ENCODE peak calls at places on chromosome 15, in ten cellular contexts. One of them, this sample, is unnamed.

GRCh38 chr15:51878446-51879386 is 49.3 kb downstream of the TMOD3 start:
- DNase-seq in suprapubic skin: no peak
- DNase-seq in cardiac fibroblast: peak; percentile 98
- DNase-seq in dorsolateral prefrontal cortex: no peak
- DNase-seq in AG04450: no peak
- DNase-seq in fibroblast of pulmonary artery: peak; percentile 99
- DNase-seq in HFF-Myc: no peak
- DNase-seq in body of pancreas: no peak
- DNase-seq in psoas muscle: no peak
- DNase-seq in choroid plexus epithelial cell: peak; percentile 93
- DNase-seq in this sample: peak; percentile 97

GRCh38 chr15:80953953-80954778 is 35.5 kb downstream of the MESD start:
- DNase-seq in suprapubic skin: peak; percentile 57
- DNase-seq in cardiac fibroblast: peak; percentile 56
- DNase-seq in dorsolateral prefrontal cortex: no peak
- DNase-seq in AG04450: no peak
- DNase-seq in fibroblast of pulmonary artery: no peak
- DNase-seq in HFF-Myc: no peak
- DNase-seq in body of pancreas: no peak
- DNase-seq in psoas muscle: no peak
- DNase-seq in choroid plexus epithelial cell: no peak
- DNase-seq in this sample: peak; percentile 61

GRCh38 chr15:88802991-88803240 is 320 bp upstream of the ACAN start:
- DNase-seq in suprapubic skin: no peak
- DNase-seq in cardiac fibroblast: no peak
- DNase-seq in dorsolateral prefrontal cortex: no peak
- DNase-seq in AG04450: no peak
- DNase-seq in fibroblast of pulmonary artery: no peak
- DNase-seq in HFF-Myc: no peak
- DNase-seq in body of pancreas: no peak
- DNase-seq in psoas muscle: no peak
- DNase-seq in choroid plexus epithelial cell: no peak
- DNase-seq in this sample: no peak

GRCh38 chr15:101081900-101082299 is 162.7 kb downstream of the LRRK1 start:
- DNase-seq in suprapubic skin: no peak
- DNase-seq in cardiac fibroblast: no peak
- DNase-seq in dorsolateral prefrontal cortex: no peak
- DNase-seq in AG04450: no peak
- DNase-seq in fibroblast of pulmonary artery: no peak
- DNase-seq in HFF-Myc: no peak
- DNase-seq in body of pancreas: no peak
- DNase-seq in psoas muscle: no peak
- DNase-seq in choroid plexus epithelial cell: no peak
- DNase-seq in this sample: no peak

GRCh38 chr15:101534376-101534970 is 45.0 kb upstream of the PCSK6 start:
- DNase-seq in suprapubic skin: no peak
- DNase-seq in cardiac fibroblast: no peak
- DNase-seq in dorsolateral prefrontal cortex: no peak
- DNase-seq in AG04450: no peak
- DNase-seq in fibroblast of pulmonary artery: no peak
- DNase-seq in HFF-Myc: no peak
- DNase-seq in body of pancreas: no peak
- DNase-seq in psoas muscle: no peak
- DNase-seq in choroid plexus epithelial cell: no peak
- DNase-seq in this sample: no peak

GRCh38 chr15:40984406-40984805 is 31.1 kb downstream of the CHAC1 start:
- DNase-seq in suprapubic skin: no peak
- DNase-seq in cardiac fibroblast: no peak
- DNase-seq in dorsolateral prefrontal cortex: no peak
- DNase-seq in AG04450: no peak
- DNase-seq in fibroblast of pulmonary artery: no peak
- DNase-seq in HFF-Myc: no peak
- DNase-seq in body of pancreas: no peak
- DNase-seq in psoas muscle: no peak
- DNase-seq in choroid plexus epithelial cell: no peak
- DNase-seq in this sample: no peak

GRCh38 chr15:32877620-32878019 is 159.8 kb downstream of the GREM1 start:
- DNase-seq in suprapubic skin: no peak
- DNase-seq in cardiac fibroblast: no peak
- DNase-seq in dorsolateral prefrontal cortex: no peak
- DNase-seq in AG04450: no peak
- DNase-seq in fibroblast of pulmonary artery: peak; percentile 34
- DNase-seq in HFF-Myc: no peak
- DNase-seq in body of pancreas: no peak
- DNase-seq in psoas muscle: no peak
- DNase-seq in choroid plexus epithelial cell: no peak
- DNase-seq in this sample: peak; percentile 39

GRCh38 chr15:20341901-20342605 is 199.5 kb downstream of the GOLGA6L6 start:
- DNase-seq in suprapubic skin: peak; percentile 98
- DNase-seq in cardiac fibroblast: no peak
- DNase-seq in dorsolateral prefrontal cortex: peak; percentile 76
- DNase-seq in AG04450: no peak
- DNase-seq in fibroblast of pulmonary artery: peak; percentile 30
- DNase-seq in HFF-Myc: no peak
- DNase-seq in body of pancreas: peak; percentile 50
- DNase-seq in psoas muscle: peak; percentile 70
- DNase-seq in choroid plexus epithelial cell: no peak
- DNase-seq in this sample: no peak

GRCh38 chr15:50778089-50778488 is 12.6 kb upstream of the SPPL2A start:
- DNase-seq in suprapubic skin: no peak
- DNase-seq in cardiac fibroblast: no peak
- DNase-seq in dorsolateral prefrontal cortex: no peak
- DNase-seq in AG04450: no peak
- DNase-seq in fibroblast of pulmonary artery: no peak
- DNase-seq in HFF-Myc: no peak
- DNase-seq in body of pancreas: peak; percentile 45
- DNase-seq in psoas muscle: no peak
- DNase-seq in choroid plexus epithelial cell: no peak
- DNase-seq in this sample: no peak

GRCh38 chr15:39869858-39870515 is 50.1 kb downstream of the GPR176 start:
- DNase-seq in suprapubic skin: no peak
- DNase-seq in cardiac fibroblast: peak; percentile 50
- DNase-seq in dorsolateral prefrontal cortex: no peak
- DNase-seq in AG04450: no peak
- DNase-seq in fibroblast of pulmonary artery: no peak
- DNase-seq in HFF-Myc: no peak
- DNase-seq in body of pancreas: no peak
- DNase-seq in psoas muscle: no peak
- DNase-seq in choroid plexus epithelial cell: no peak
- DNase-seq in this sample: peak; percentile 64

DNA sequence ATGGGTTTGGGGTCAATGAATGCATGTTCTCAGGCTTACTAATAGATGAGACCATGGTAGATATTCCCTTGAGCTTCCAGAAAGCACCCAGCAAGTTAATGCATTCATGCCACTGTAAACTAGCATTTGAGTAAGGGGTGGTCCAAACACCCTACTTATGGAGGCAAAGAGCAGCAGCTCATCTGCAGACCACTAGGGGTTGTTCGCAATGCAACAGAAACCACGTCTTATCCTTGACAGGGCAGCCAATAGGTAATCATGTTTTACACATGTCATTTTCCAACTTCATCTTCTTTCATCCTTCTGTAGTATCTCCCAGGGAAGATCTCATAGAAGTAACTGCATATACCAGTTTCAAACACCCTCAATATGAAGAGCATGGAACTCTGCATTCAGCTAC is 330.2 kb downstream of the RORA start:
- DNase-seq in suprapubic skin: no peak
- DNase-seq in cardiac fibroblast: no peak
- DNase-seq in dorsolateral prefrontal cortex: no peak
- DNase-seq in AG04450: no peak
- DNase-seq in fibroblast of pulmonary artery: no peak
- DNase-seq in HFF-Myc: no peak
- DNase-seq in body of pancreas: no peak
- DNase-seq in psoas muscle: no peak
- DNase-seq in choroid plexus epithelial cell: no peak
- DNase-seq in this sample: no peak
- TF ChIP-seq CTCF in suprapubic skin: no peak
- TF ChIP-seq CTCF in cardiac fibroblast: no peak
- TF ChIP-seq CTCF in dorsolateral prefrontal cortex: no peak
- TF ChIP-seq CTCF in AG04450: no peak
- TF ChIP-seq CTCF in fibroblast of pulmonary artery: no peak
- TF ChIP-seq CTCF in HFF-Myc: no peak
- TF ChIP-seq CTCF in body of pancreas: no peak
- TF ChIP-seq CTCF in psoas muscle: no peak
- TF ChIP-seq CTCF in choroid plexus epithelial cell: no peak
- TF ChIP-seq CTCF in this sample: no peak

DNA sequence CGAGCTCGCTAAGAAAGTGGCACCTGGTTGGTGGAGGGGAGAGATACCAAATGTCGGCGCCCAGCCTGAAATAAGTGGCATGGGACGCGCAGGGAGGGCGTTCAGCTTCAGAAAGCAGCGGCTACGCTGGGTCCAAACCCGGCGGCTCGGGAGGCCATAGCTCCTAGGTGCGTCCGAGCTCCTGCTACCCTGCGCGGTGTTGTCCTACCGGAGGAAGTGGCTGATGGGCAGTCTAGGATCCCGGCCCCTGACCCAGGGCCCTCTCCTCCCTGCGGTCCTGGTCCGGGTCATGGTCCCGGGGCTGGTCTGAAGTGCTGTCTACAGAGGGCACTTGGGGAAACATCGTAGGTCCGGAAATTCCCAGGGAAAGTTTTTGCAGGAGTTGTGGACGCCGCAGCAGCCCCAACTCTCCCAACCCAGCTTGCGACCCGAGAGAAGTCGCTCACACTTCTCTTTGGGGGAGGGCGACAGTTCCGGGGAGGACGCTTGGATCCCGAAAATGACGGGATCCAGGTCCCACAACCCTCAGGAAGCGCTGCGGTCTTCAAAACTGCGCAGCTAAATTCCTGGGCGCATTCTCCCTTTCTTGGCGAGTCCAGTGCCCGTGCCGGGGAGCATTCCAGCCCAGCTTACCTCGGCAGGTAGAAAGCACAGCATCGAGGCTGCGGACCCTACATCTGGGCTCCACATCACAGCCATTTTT is 9.1 kb upstream of the FOXB1 start:
- DNase-seq in suprapubic skin: no peak
- DNase-seq in cardiac fibroblast: no peak
- DNase-seq in dorsolateral prefrontal cortex: no peak
- DNase-seq in AG04450: no peak
- DNase-seq in fibroblast of pulmonary artery: no peak
- DNase-seq in HFF-Myc: no peak
- DNase-seq in body of pancreas: no peak
- DNase-seq in psoas muscle: no peak
- DNase-seq in choroid plexus epithelial cell: no peak
- DNase-seq in this sample: no peak
- H3K4me3 ChIP-seq in suprapubic skin: no peak overlapping the region
- H3K4me3 ChIP-seq in cardiac fibroblast: no peak overlapping the region
- H3K4me3 ChIP-seq in dorsolateral prefrontal cortex: no peak overlapping the region
- H3K4me3 ChIP-seq in AG04450: no peak overlapping the region
- H3K4me3 ChIP-seq in fibroblast of pulmonary artery: no peak overlapping the region
- H3K4me3 ChIP-seq in HFF-Myc: no peak overlapping the region
- H3K4me3 ChIP-seq in body of pancreas: no peak overlapping the region
- H3K4me3 ChIP-seq in psoas muscle: no peak overlapping the region
- H3K4me3 ChIP-seq in choroid plexus epithelial cell: no peak overlapping the region
- H3K4me3 ChIP-seq in this sample: no peak overlapping the region

DNA sequence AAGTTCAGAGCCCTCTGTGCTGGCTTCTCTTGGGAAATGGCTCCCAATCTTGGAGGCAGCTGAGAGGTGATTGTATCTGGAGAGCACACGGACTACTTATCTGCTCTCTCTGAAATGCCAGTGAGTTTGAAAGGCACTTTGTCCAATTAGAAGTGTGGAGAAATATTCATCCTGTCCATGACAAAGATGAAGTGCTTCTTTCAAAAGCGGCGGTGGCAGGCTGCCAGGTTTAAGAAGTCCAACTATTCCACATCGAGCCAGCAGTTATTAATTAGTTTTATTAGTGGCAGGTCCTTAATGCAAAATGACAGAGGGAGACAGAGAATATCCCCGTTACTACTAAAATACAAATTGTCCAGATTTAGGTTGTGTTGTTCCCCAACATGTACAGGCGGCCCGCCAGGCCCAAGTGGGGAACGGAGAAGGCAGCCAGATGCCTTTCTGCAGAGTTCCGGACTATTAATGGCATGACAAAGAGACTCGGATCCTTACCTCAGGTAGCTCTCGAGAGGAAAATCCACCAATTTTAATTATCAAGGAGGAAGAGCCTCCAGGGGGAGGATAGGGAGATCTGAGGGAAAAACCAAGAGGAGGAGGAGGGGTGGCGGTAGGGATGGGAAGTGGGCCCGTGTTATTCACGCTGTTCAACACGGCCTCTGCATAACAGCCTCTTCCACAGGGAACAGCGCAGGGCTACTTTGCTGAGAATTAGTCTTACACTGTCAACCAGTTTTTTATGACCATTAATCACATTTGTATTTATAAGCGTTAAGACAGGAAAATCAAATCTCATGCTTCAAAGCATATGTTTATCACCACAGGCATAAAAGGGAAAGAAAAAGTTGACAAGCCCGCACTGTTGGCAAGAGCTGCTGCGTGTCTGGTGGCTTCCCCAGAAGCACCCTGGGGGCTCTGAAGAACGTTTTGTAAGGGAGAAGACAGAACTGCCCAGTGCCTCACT is 41.9 kb downstream of the RORA start:
- DNase-seq in suprapubic skin: no peak
- DNase-seq in cardiac fibroblast: peak; percentile 25
- DNase-seq in dorsolateral prefrontal cortex: no peak
- DNase-seq in AG04450: no peak
- DNase-seq in fibroblast of pulmonary artery: peak; percentile 8
- DNase-seq in HFF-Myc: no peak
- DNase-seq in body of pancreas: peak; percentile 22
- DNase-seq in psoas muscle: peak; percentile 47
- DNase-seq in choroid plexus epithelial cell: no peak
- DNase-seq in this sample: peak; percentile 4
- TF ChIP-seq CTCF in suprapubic skin: no peak
- TF ChIP-seq CTCF in cardiac fibroblast: no peak
- TF ChIP-seq CTCF in dorsolateral prefrontal cortex: no peak
- TF ChIP-seq CTCF in AG04450: no peak
- TF ChIP-seq CTCF in fibroblast of pulmonary artery: no peak
- TF ChIP-seq CTCF in HFF-Myc: no peak
- TF ChIP-seq CTCF in body of pancreas: no peak
- TF ChIP-seq CTCF in psoas muscle: no peak
- TF ChIP-seq CTCF in choroid plexus epithelial cell: no peak
- TF ChIP-seq CTCF in this sample: no peak

GRCh38 chr15:77940548-77940947 is 137.0 kb downstream of the TBC1D2B start:
- DNase-seq in suprapubic skin: no peak
- DNase-seq in cardiac fibroblast: no peak
- DNase-seq in dorsolateral prefrontal cortex: no peak
- DNase-seq in AG04450: no peak
- DNase-seq in fibroblast of pulmonary artery: no peak
- DNase-seq in HFF-Myc: no peak
- DNase-seq in body of pancreas: no peak
- DNase-seq in psoas muscle: no peak
- DNase-seq in choroid plexus epithelial cell: no peak
- DNase-seq in this sample: no peak

GRCh38 chr15:77939851-77940250 is 137.7 kb downstream of the TBC1D2B start:
- DNase-seq in suprapubic skin: no peak
- DNase-seq in cardiac fibroblast: no peak
- DNase-seq in dorsolateral prefrontal cortex: no peak
- DNase-seq in AG04450: no peak
- DNase-seq in fibroblast of pulmonary artery: no peak
- DNase-seq in HFF-Myc: no peak
- DNase-seq in body of pancreas: no peak
- DNase-seq in psoas muscle: no peak
- DNase-seq in choroid plexus epithelial cell: no peak
- DNase-seq in this sample: no peak

GRCh38 chr15:77942611-77943211 is 134.8 kb downstream of the TBC1D2B start:
- DNase-seq in suprapubic skin: no peak
- DNase-seq in cardiac fibroblast: no peak
- DNase-seq in dorsolateral prefrontal cortex: no peak
- DNase-seq in AG04450: no peak
- DNase-seq in fibroblast of pulmonary artery: no peak
- DNase-seq in HFF-Myc: no peak
- DNase-seq in body of pancreas: no peak
- DNase-seq in psoas muscle: no peak
- DNase-seq in choroid plexus epithelial cell: no peak
- DNase-seq in this sample: no peak

GRCh38 chr15:77944002-77944867 is 133.3 kb downstream of the TBC1D2B start:
- DNase-seq in suprapubic skin: peak; percentile 96
- DNase-seq in cardiac fibroblast: peak; percentile 87
- DNase-seq in dorsolateral prefrontal cortex: peak; percentile 71
- DNase-seq in AG04450: peak; percentile 16
- DNase-seq in fibroblast of pulmonary artery: peak; percentile 77
- DNase-seq in HFF-Myc: peak; percentile 47
- DNase-seq in body of pancreas: peak; percentile 87
- DNase-seq in psoas muscle: peak; percentile 89
- DNase-seq in choroid plexus epithelial cell: peak; percentile 76
- DNase-seq in this sample: peak; percentile 67
- H3K4me3 ChIP-seq in suprapubic skin: peak overlapping the region; percentile 52
- H3K4me3 ChIP-seq in cardiac fibroblast: peak overlapping the region; percentile 32
- H3K4me3 ChIP-seq in dorsolateral prefrontal cortex: peak overlapping the region; percentile 53
- H3K4me3 ChIP-seq in AG04450: peak overlapping the region; percentile 32
- H3K4me3 ChIP-seq in fibroblast of pulmonary artery: peak overlapping the region; percentile 39
- H3K4me3 ChIP-seq in HFF-Myc: peak overlapping the region; percentile 32
- H3K4me3 ChIP-seq in body of pancreas: peak overlapping the region; percentile 27
- H3K4me3 ChIP-seq in psoas muscle: peak overlapping the region; percentile 73
- H3K4me3 ChIP-seq in choroid plexus epithelial cell: peak overlapping the region; percentile 53
- H3K4me3 ChIP-seq in this sample: peak overlapping the region; percentile 51

This sample was measured in fibroblast of the aortic adventitia.